ENCODE peak calls at places on chromosomes 4 and X, in nine cellular contexts. One of them, this sample, is unnamed.

GRCh38 chrX:47179221-47179927 is 14.3 kb upstream of the UBA1 start:
- DNase-seq in dorsolateral prefrontal cortex: peak
- DNase-seq in HCT116: no peak
- DNase-seq in epithelial cell of proximal tubule: no peak
- DNase-seq in endodermal cell: peak
- DNase-seq in fibroblast of pulmonary artery: peak
- DNase-seq in right atrium auricular region: peak
- DNase-seq in heart left ventricle: peak
- DNase-seq in upper lobe of right lung: no peak
- DNase-seq in this sample: peak

GRCh38 chr4:159289682-159290081 is 186.8 kb downstream of the RAPGEF2 start:
- DNase-seq in dorsolateral prefrontal cortex: no peak
- DNase-seq in HCT116: no peak
- DNase-seq in epithelial cell of proximal tubule: no peak
- DNase-seq in endodermal cell: no peak
- DNase-seq in fibroblast of pulmonary artery: no peak
- DNase-seq in right atrium auricular region: no peak
- DNase-seq in heart left ventricle: no peak
- DNase-seq in upper lobe of right lung: no peak
- DNase-seq in this sample: no peak

GRCh38 chr4:147409350-147409749 is 71.5 kb upstream of the EDNRA start:
- DNase-seq in dorsolateral prefrontal cortex: no peak
- DNase-seq in HCT116: no peak
- DNase-seq in epithelial cell of proximal tubule: no peak
- DNase-seq in endodermal cell: no peak
- DNase-seq in fibroblast of pulmonary artery: peak
- DNase-seq in right atrium auricular region: no peak
- DNase-seq in heart left ventricle: no peak
- DNase-seq in upper lobe of right lung: no peak
- DNase-seq in this sample: peak

GRCh38 chr4:110865611-110866254 is 242.9 kb upstream of the PITX2 start:
- DNase-seq in dorsolateral prefrontal cortex: no peak
- DNase-seq in HCT116: no peak
- DNase-seq in epithelial cell of proximal tubule: peak
- DNase-seq in endodermal cell: no peak
- DNase-seq in fibroblast of pulmonary artery: peak
- DNase-seq in right atrium auricular region: no peak
- DNase-seq in heart left ventricle: no peak
- DNase-seq in upper lobe of right lung: no peak
- DNase-seq in this sample: peak

GRCh38 chrX:50579955-50580354 is 109.3 kb upstream of the DGKK start:
- DNase-seq in dorsolateral prefrontal cortex: no peak
- DNase-seq in HCT116: peak
- DNase-seq in epithelial cell of proximal tubule: peak
- DNase-seq in endodermal cell: peak
- DNase-seq in fibroblast of pulmonary artery: peak
- DNase-seq in right atrium auricular region: no peak
- DNase-seq in heart left ventricle: peak
- DNase-seq in upper lobe of right lung: no peak
- DNase-seq in this sample: peak

GRCh38 chr4:24722026-24722568 is 73.3 kb upstream of the SOD3 start:
- DNase-seq in dorsolateral prefrontal cortex: no peak
- DNase-seq in HCT116: no peak
- DNase-seq in epithelial cell of proximal tubule: no peak
- DNase-seq in endodermal cell: no peak
- DNase-seq in fibroblast of pulmonary artery: no peak
- DNase-seq in right atrium auricular region: peak
- DNase-seq in heart left ventricle: no peak
- DNase-seq in upper lobe of right lung: no peak
- DNase-seq in this sample: no peak

GRCh38 chr4:925771-926500 is 6.2 kb downstream of the GAK start:
- DNase-seq in dorsolateral prefrontal cortex: no peak
- DNase-seq in HCT116: no peak
- DNase-seq in epithelial cell of proximal tubule: no peak
- DNase-seq in endodermal cell: no peak
- DNase-seq in fibroblast of pulmonary artery: no peak
- DNase-seq in right atrium auricular region: no peak
- DNase-seq in heart left ventricle: no peak
- DNase-seq in upper lobe of right lung: peak
- DNase-seq in this sample: peak

GRCh38 chr4:118920247-118920646 is 31.6 kb downstream of the SYNPO2 start:
- DNase-seq in dorsolateral prefrontal cortex: no peak
- DNase-seq in HCT116: no peak
- DNase-seq in epithelial cell of proximal tubule: no peak
- DNase-seq in endodermal cell: no peak
- DNase-seq in fibroblast of pulmonary artery: peak
- DNase-seq in right atrium auricular region: no peak
- DNase-seq in heart left ventricle: peak
- DNase-seq in upper lobe of right lung: no peak
- DNase-seq in this sample: peak

GRCh38 chrX:35382966-35383365 is 415.2 kb upstream of the MAGEB16 start:
- DNase-seq in dorsolateral prefrontal cortex: no peak
- DNase-seq in HCT116: no peak
- DNase-seq in epithelial cell of proximal tubule: no peak
- DNase-seq in endodermal cell: no peak
- DNase-seq in fibroblast of pulmonary artery: no peak
- DNase-seq in right atrium auricular region: no peak
- DNase-seq in heart left ventricle: no peak
- DNase-seq in upper lobe of right lung: no peak
- DNase-seq in this sample: no peak

GRCh38 chrX:19343462-19344206 is at the start of gene PDHA1:
- DNase-seq in dorsolateral prefrontal cortex: peak
- DNase-seq in HCT116: peak
- DNase-seq in epithelial cell of proximal tubule: no peak
- DNase-seq in endodermal cell: peak
- DNase-seq in fibroblast of pulmonary artery: peak
- DNase-seq in right atrium auricular region: peak
- DNase-seq in heart left ventricle: peak
- DNase-seq in upper lobe of right lung: peak
- DNase-seq in this sample: peak

GRCh38 chr4:53818112-53818511 is 226.8 kb upstream of the LNX1 start:
- DNase-seq in dorsolateral prefrontal cortex: no peak
- DNase-seq in HCT116: no peak
- DNase-seq in epithelial cell of proximal tubule: no peak
- DNase-seq in endodermal cell: no peak
- DNase-seq in fibroblast of pulmonary artery: no peak
- DNase-seq in right atrium auricular region: no peak
- DNase-seq in heart left ventricle: no peak
- DNase-seq in upper lobe of right lung: no peak
- DNase-seq in this sample: no peak

GRCh38 chr4:107734120-107734519 is 14.1 kb upstream of the PAPSS1 start:
- DNase-seq in dorsolateral prefrontal cortex: no peak
- DNase-seq in HCT116: no peak
- DNase-seq in epithelial cell of proximal tubule: no peak
- DNase-seq in endodermal cell: peak
- DNase-seq in fibroblast of pulmonary artery: no peak
- DNase-seq in right atrium auricular region: no peak
- DNase-seq in heart left ventricle: no peak
- DNase-seq in upper lobe of right lung: no peak
- DNase-seq in this sample: peak

GRCh38 chr4:140116442-140117104 is 37.4 kb downstream of the MAML3 start:
- DNase-seq in dorsolateral prefrontal cortex: no peak
- DNase-seq in HCT116: no peak
- DNase-seq in epithelial cell of proximal tubule: no peak
- DNase-seq in endodermal cell: no peak
- DNase-seq in fibroblast of pulmonary artery: no peak
- DNase-seq in right atrium auricular region: no peak
- DNase-seq in heart left ventricle: no peak
- DNase-seq in upper lobe of right lung: no peak
- DNase-seq in this sample: no peak

GRCh38 chr4:110508827-110509446 is 33.0 kb downstream of the ENPEP start:
- DNase-seq in dorsolateral prefrontal cortex: no peak
- DNase-seq in HCT116: no peak
- DNase-seq in epithelial cell of proximal tubule: no peak
- DNase-seq in endodermal cell: no peak
- DNase-seq in fibroblast of pulmonary artery: peak
- DNase-seq in right atrium auricular region: no peak
- DNase-seq in heart left ventricle: no peak
- DNase-seq in upper lobe of right lung: no peak
- DNase-seq in this sample: peak

GRCh38 chrX:111169141-111169540 is 73.2 kb downstream of the PAK3 start:
- DNase-seq in dorsolateral prefrontal cortex: no peak
- DNase-seq in HCT116: no peak
- DNase-seq in epithelial cell of proximal tubule: no peak
- DNase-seq in endodermal cell: no peak
- DNase-seq in fibroblast of pulmonary artery: no peak
- DNase-seq in right atrium auricular region: no peak
- DNase-seq in heart left ventricle: no peak
- DNase-seq in upper lobe of right lung: no peak
- DNase-seq in this sample: no peak

GRCh38 chrX:140765043-140765784 is 55.7 kb downstream of the LINC00632 start:
- DNase-seq in dorsolateral prefrontal cortex: no peak
- DNase-seq in HCT116: no peak
- DNase-seq in epithelial cell of proximal tubule: no peak
- DNase-seq in endodermal cell: peak
- DNase-seq in fibroblast of pulmonary artery: peak
- DNase-seq in right atrium auricular region: no peak
- DNase-seq in heart left ventricle: no peak
- DNase-seq in upper lobe of right lung: no peak
- DNase-seq in this sample: peak

GRCh38 chrX:25013593-25014365 is 2.0 kb downstream of the ARX start:
- DNase-seq in dorsolateral prefrontal cortex: no peak
- DNase-seq in HCT116: no peak
- DNase-seq in epithelial cell of proximal tubule: no peak
- DNase-seq in endodermal cell: peak
- DNase-seq in fibroblast of pulmonary artery: no peak
- DNase-seq in right atrium auricular region: no peak
- DNase-seq in heart left ventricle: no peak
- DNase-seq in upper lobe of right lung: no peak
- DNase-seq in this sample: no peak

GRCh38 chrX:11261260-11261659 is 32.0 kb upstream of the AMELX start:
- DNase-seq in dorsolateral prefrontal cortex: no peak
- DNase-seq in HCT116: no peak
- DNase-seq in epithelial cell of proximal tubule: peak
- DNase-seq in endodermal cell: no peak
- DNase-seq in fibroblast of pulmonary artery: peak
- DNase-seq in right atrium auricular region: no peak
- DNase-seq in heart left ventricle: no peak
- DNase-seq in upper lobe of right lung: no peak
- DNase-seq in this sample: peak

DNA sequence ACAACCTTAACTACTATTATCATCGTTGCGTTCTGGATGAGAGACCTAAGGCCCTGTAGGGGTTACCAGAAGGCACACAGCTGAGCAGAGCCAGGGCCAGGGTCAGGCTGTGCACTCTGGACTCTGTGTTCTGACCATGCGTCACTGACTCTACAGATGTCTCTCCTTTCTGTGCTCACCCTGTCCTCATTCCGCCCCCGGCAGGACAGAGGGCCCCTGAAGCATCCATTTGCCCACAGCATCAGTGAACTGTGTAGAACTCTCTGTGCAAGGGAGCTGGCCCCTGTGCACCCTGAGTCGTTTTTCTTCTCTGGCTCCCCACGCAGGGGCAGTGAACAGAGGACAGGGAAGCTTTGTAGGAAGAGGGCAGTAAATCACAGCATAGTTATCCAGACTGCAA is 21.3 kb downstream of the GPKOW start:
- DNase-seq in dorsolateral prefrontal cortex: no peak
- DNase-seq in HCT116: no peak
- DNase-seq in epithelial cell of proximal tubule: no peak
- DNase-seq in endodermal cell: no peak
- DNase-seq in fibroblast of pulmonary artery: no peak
- DNase-seq in right atrium auricular region: no peak
- DNase-seq in heart left ventricle: no peak
- DNase-seq in upper lobe of right lung: no peak
- DNase-seq in this sample: no peak
- H3K4me3 ChIP-seq in dorsolateral prefrontal cortex: no peak
- H3K4me3 ChIP-seq in HCT116: no peak
- H3K4me3 ChIP-seq in epithelial cell of proximal tubule: no peak
- H3K4me3 ChIP-seq in endodermal cell: no peak
- H3K4me3 ChIP-seq in fibroblast of pulmonary artery: no peak
- H3K4me3 ChIP-seq in right atrium auricular region: no peak
- H3K4me3 ChIP-seq in heart left ventricle: no peak
- H3K4me3 ChIP-seq in upper lobe of right lung: no peak
- H3K4me3 ChIP-seq in this sample: no peak

GRCh38 chr4:81412941-81413488 is 58.7 kb downstream of the RASGEF1B start:
- DNase-seq in dorsolateral prefrontal cortex: no peak
- DNase-seq in HCT116: no peak
- DNase-seq in epithelial cell of proximal tubule: no peak
- DNase-seq in endodermal cell: no peak
- DNase-seq in fibroblast of pulmonary artery: no peak
- DNase-seq in right atrium auricular region: no peak
- DNase-seq in heart left ventricle: no peak
- DNase-seq in upper lobe of right lung: no peak
- DNase-seq in this sample: no peak
- TF ChIP-seq CTCF in dorsolateral prefrontal cortex: no peak
- TF ChIP-seq CTCF in HCT116: no peak
- TF ChIP-seq CTCF in epithelial cell of proximal tubule: no peak
- TF ChIP-seq CTCF in endodermal cell: no peak
- TF ChIP-seq CTCF in fibroblast of pulmonary artery: no peak
- TF ChIP-seq CTCF in right atrium auricular region: no peak
- TF ChIP-seq CTCF in heart left ventricle: no peak
- TF ChIP-seq CTCF in upper lobe of right lung: no peak
- TF ChIP-seq CTCF in this sample: no peak

GRCh38 chr4:83320548-83320947 is 14.1 kb downstream of the HPSE start:
- DNase-seq in dorsolateral prefrontal cortex: peak
- DNase-seq in HCT116: no peak
- DNase-seq in epithelial cell of proximal tubule: no peak
- DNase-seq in endodermal cell: no peak
- DNase-seq in fibroblast of pulmonary artery: peak
- DNase-seq in right atrium auricular region: peak
- DNase-seq in heart left ventricle: peak
- DNase-seq in upper lobe of right lung: peak
- DNase-seq in this sample: peak
- H3K4me3 ChIP-seq in dorsolateral prefrontal cortex: no peak
- H3K4me3 ChIP-seq in HCT116: no peak
- H3K4me3 ChIP-seq in epithelial cell of proximal tubule: no peak
- H3K4me3 ChIP-seq in endodermal cell: no peak
- H3K4me3 ChIP-seq in fibroblast of pulmonary artery: no peak
- H3K4me3 ChIP-seq in right atrium auricular region: no peak
- H3K4me3 ChIP-seq in heart left ventricle: no peak
- H3K4me3 ChIP-seq in upper lobe of right lung: no peak
- H3K4me3 ChIP-seq in this sample: no peak

GRCh38 chrX:133921764-133922389 is 63.5 kb downstream of the GPC3 start:
- DNase-seq in dorsolateral prefrontal cortex: no peak
- DNase-seq in HCT116: peak
- DNase-seq in epithelial cell of proximal tubule: no peak
- DNase-seq in endodermal cell: peak
- DNase-seq in fibroblast of pulmonary artery: peak
- DNase-seq in right atrium auricular region: no peak
- DNase-seq in heart left ventricle: peak
- DNase-seq in upper lobe of right lung: peak
- DNase-seq in this sample: peak
- TF ChIP-seq CTCF in dorsolateral prefrontal cortex: peak
- TF ChIP-seq CTCF in HCT116: peak
- TF ChIP-seq CTCF in epithelial cell of proximal tubule: peak
- TF ChIP-seq CTCF in endodermal cell: peak
- TF ChIP-seq CTCF in fibroblast of pulmonary artery: peak
- TF ChIP-seq CTCF in right atrium auricular region: peak
- TF ChIP-seq CTCF in heart left ventricle: peak
- TF ChIP-seq CTCF in upper lobe of right lung: peak
- TF ChIP-seq CTCF in this sample: peak

DNA sequence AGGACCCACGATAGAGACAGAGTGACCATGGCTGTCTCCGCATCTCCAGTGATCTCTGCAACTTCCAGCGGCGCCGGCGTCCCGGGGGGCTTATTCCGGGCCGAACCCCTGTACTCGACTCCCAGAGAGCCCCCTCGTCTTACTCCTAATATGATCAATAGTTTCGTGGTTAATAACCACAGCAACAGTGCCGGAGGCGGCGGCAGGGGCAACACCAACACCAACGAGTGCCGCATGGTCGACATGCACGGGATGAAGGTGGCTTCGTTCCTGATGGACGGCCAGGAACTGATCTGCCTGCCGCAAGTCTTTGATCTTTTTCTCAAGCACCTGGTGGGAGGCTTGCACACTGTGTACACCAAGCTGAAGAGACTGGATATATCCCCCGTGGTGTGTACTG is 343 bp downstream of the DACH2 start:
- DNase-seq in dorsolateral prefrontal cortex: no peak
- DNase-seq in HCT116: no peak
- DNase-seq in epithelial cell of proximal tubule: no peak
- DNase-seq in endodermal cell: no peak
- DNase-seq in fibroblast of pulmonary artery: no peak
- DNase-seq in right atrium auricular region: no peak
- DNase-seq in heart left ventricle: no peak
- DNase-seq in upper lobe of right lung: no peak
- DNase-seq in this sample: no peak
- H3K4me3 ChIP-seq in dorsolateral prefrontal cortex: peak
- H3K4me3 ChIP-seq in HCT116: no peak
- H3K4me3 ChIP-seq in epithelial cell of proximal tubule: peak
- H3K4me3 ChIP-seq in endodermal cell: peak
- H3K4me3 ChIP-seq in fibroblast of pulmonary artery: peak
- H3K4me3 ChIP-seq in right atrium auricular region: peak
- H3K4me3 ChIP-seq in heart left ventricle: peak
- H3K4me3 ChIP-seq in upper lobe of right lung: peak
- H3K4me3 ChIP-seq in this sample: no peak